ENCODE peak calls at places on chromosomes 11 and 22, in nine cellular contexts. X is posterior cingulate gyrus; Z is AG04450; U is GM10248; V is A172; Q is nucleus accumbens; B is CD4-positive, CD25-positive, alpha-beta regulatory T cell; K is activated CD4-positive, alpha-beta T cell treated with anti-CD3 and anti-CD28 coated beads for 24 hours; N is CD4-positive, alpha-beta memory T cell. M is an unnamed sample.
A peak's percentile ranks its signal among the peaks of the same experiment; 100 is the strongest.

GRCh38 chr22:39207141-39208012 is 37.4 kb downstream of the PDGFB start:
- DNase-seq in U (no peak), Z (no peak), K (no peak), Q (no peak), V (peak; percentile 75), B (no peak), X (no peak), N (no peak), M (no peak)

GRCh38 chr11:65776710-65777141 is 4.0 kb downstream of the AP5B1 start:
- DNase-seq in K (no peak), Q (no peak), Z (no peak), B (no peak), V (no peak), U (no peak), N (no peak), X (no peak), M (no peak)

GRCh38 chr11:9264381-9265210 is 554 bp downstream of the DENND5A start:
- DNase-seq in U (peak; percentile 33), V (no peak), K (peak; percentile 25), X (peak; percentile 32), Z (no peak), Q (peak; percentile 57), B (peak; percentile 18), N (peak; percentile 51), M (peak; percentile 47)

GRCh38 chr22:45554861-45555260 is 52.2 kb downstream of the FBLN1 start:
- DNase-seq in N (no peak), Q (no peak), B (no peak), X (no peak), K (no peak), Z (no peak), V (no peak), U (no peak), M (no peak)

GRCh38 chr11:116100016-116100415 is 595.8 kb upstream of the CADM1 start:
- DNase-seq in U (no peak), N (no peak), X (no peak), B (no peak), Q (no peak), Z (no peak), K (no peak), V (no peak), M (no peak)

GRCh38 chr11:64132982-64133705 is 32.8 kb downstream of the MACROD1 start:
- DNase-seq in V (no peak), K (no peak), B (no peak), Z (no peak), N (no peak), U (no peak), Q (no peak), X (no peak), M (no peak)

GRCh38 chr11:104390696-104391095 is 226.7 kb upstream of the PDGFD start:
- DNase-seq in X (no peak), K (no peak), V (peak; percentile 58), Z (peak; percentile 7), U (no peak), B (no peak), N (no peak), Q (no peak), M (no peak)

GRCh38 chr11:68810164-68810563 is 31.6 kb downstream of the CPT1A start:
- DNase-seq in N (no peak), Z (no peak), B (no peak), V (no peak), K (no peak), Q (no peak), X (no peak), U (no peak), M (no peak)

GRCh38 chr11:62771144-62772021 is at the start of gene TAF6L:
- DNase-seq in X (peak; percentile 97), B (peak; percentile 84), Z (peak; percentile 89), V (peak; percentile 96), N (peak; percentile 92), K (peak; percentile 89), U (peak; percentile 93), Q (peak; percentile 99), M (peak; percentile 93)

GRCh38 chr22:48820481-48821345 is 1007.0 kb downstream of the BRD1 start:
- DNase-seq in Q (no peak), U (no peak), N (no peak), K (no peak), X (no peak), V (no peak), Z (no peak), B (no peak), M (no peak)

GRCh38 chr11:60973699-60974098 is 2.2 kb downstream of the CD6 start:
- DNase-seq in B (no peak), V (no peak), K (no peak), N (no peak), Z (no peak), U (no peak), X (no peak), Q (no peak), M (no peak)

GRCh38 chr11:70409871-70410270 is 11.5 kb downstream of the CTTN start:
- DNase-seq in B (no peak), Z (no peak), N (no peak), U (no peak), X (no peak), K (no peak), Q (no peak), V (no peak), M (no peak)

GRCh38 chr11:57478971-57479663 is 18.8 kb downstream of the RTN4RL2 start:
- DNase-seq in N (no peak), Q (no peak), Z (no peak), B (no peak), K (no peak), U (no peak), X (no peak), V (no peak), M (no peak)

GRCh38 chr11:44623716-44624491 is 58.4 kb downstream of the CD82 start:
- DNase-seq in Q (no peak), X (peak; percentile 12), N (no peak), B (no peak), U (peak; percentile 19), V (no peak), K (no peak), Z (no peak), M (peak; percentile 2)

GRCh38 chr11:14954581-14954980 is 17.6 kb downstream of the CALCA start:
- DNase-seq in N (no peak), Q (no peak), V (no peak), U (no peak), K (no peak), X (no peak), B (no peak), Z (no peak), M (no peak)

GRCh38 chr22:23591846-23592245 is 11.8 kb upstream of the IGLL1 start:
- DNase-seq in Z (no peak), X (no peak), N (no peak), B (no peak), V (no peak), U (peak; percentile 3), Q (no peak), K (no peak), M (no peak)

GRCh38 chr11:66251811-66252210 is 16.6 kb upstream of the RAB1B start:
- DNase-seq in U (no peak), B (no peak), X (no peak), Z (no peak), V (no peak), N (no peak), Q (no peak), K (no peak), M (no peak)

M was measured in germinal center.